ENCODE peak calls at places on chromosomes 3 and 15, in eight cellular contexts. W is CD8-positive, alpha-beta memory T cell; A is MM.1S; J is fibroblast of villous mesenchyme; Y is cardiac muscle cell; C is colonic mucosa; B is cardiac fibroblast; O is mammary epithelial cell. Z is an unnamed sample.

GRCh38 chr3:83523470-83524073 is 1435.2 kb upstream of the CADM2 start:
- DNase-seq in J (peak), C (no peak), O (peak), A (peak), Y (peak), B (peak), W (no peak), Z (no peak)

GRCh38 chr3:85360742-85361387 is 402.1 kb downstream of the CADM2 start:
- DNase-seq in B (peak), C (peak), W (no peak), Y (peak), J (peak), O (peak), A (peak), Z (no peak)

GRCh38 chr15:67080118-67080899 is 14.9 kb downstream of the SMAD3 start:
- DNase-seq in O (peak), A (peak), Y (peak), B (peak), J (peak), W (no peak), C (no peak), Z (no peak)

GRCh38 chr15:74424901-74425528 is 8.7 kb downstream of the SEMA7A start:
- DNase-seq in Y (no peak), W (no peak), C (no peak), B (no peak), A (no peak), J (no peak), O (no peak), Z (no peak)

GRCh38 chr3:53166781-53167291 is 5.8 kb downstream of the PRKCD start:
- DNase-seq in Y (peak), W (no peak), A (no peak), B (peak), C (no peak), J (peak), O (peak), Z (no peak)

GRCh38 chr3:9879830-9880549 is at the start of gene CIDEC:
- DNase-seq in B (no peak), J (peak), C (no peak), Y (no peak), A (no peak), W (no peak), O (no peak), Z (no peak)

GRCh38 chr15:31156808-31157207 is 55.3 kb upstream of the TRPM1 start:
- DNase-seq in A (no peak), C (no peak), B (no peak), Y (no peak), W (no peak), J (no peak), O (no peak), Z (no peak)

GRCh38 chr3:141393151-141394076 is 25.1 kb downstream of the ZBTB38 start:
- DNase-seq in B (peak), Y (peak), J (peak), C (peak), A (no peak), O (no peak), W (no peak), Z (no peak)

GRCh38 chr3:119829431-119829830 is 47.5 kb downstream of the NR1I2 start:
- DNase-seq in B (no peak), O (no peak), W (no peak), C (no peak), A (no peak), J (no peak), Y (no peak), Z (no peak)

GRCh38 chr15:45855907-45856579 is 221.2 kb downstream of the SQOR start:
- DNase-seq in J (no peak), C (no peak), O (peak), W (no peak), B (no peak), A (no peak), Y (no peak), Z (no peak)

GRCh38 chr15:36965561-36966342 is 134.6 kb downstream of the MEIS2 start:
- DNase-seq in O (no peak), Y (peak), A (no peak), C (no peak), B (peak), W (no peak), J (peak), Z (no peak)

GRCh38 chr3:52062499-52062898 is 6.1 kb upstream of the DUSP7 start:
- DNase-seq in J (peak), W (no peak), O (peak), B (peak), A (no peak), C (no peak), Y (peak), Z (peak)

GRCh38 chr3:194112120-194113106 is 23.5 kb upstream of the HES1 start:
- DNase-seq in W (no peak), A (no peak), B (no peak), Y (no peak), O (peak), C (peak), J (no peak), Z (peak)

GRCh38 chr3:128609294-128609693 is 41.3 kb downstream of the RPN1 start:
- DNase-seq in Y (no peak), A (no peak), C (no peak), O (no peak), J (no peak), B (no peak), W (no peak), Z (no peak)

GRCh38 chr15:63323798-63324651 is 46.6 kb downstream of the APH1B start:
- DNase-seq in Y (no peak), J (no peak), O (no peak), W (no peak), C (no peak), A (no peak), B (no peak), Z (no peak)

GRCh38 chr3:141940204-141940776 is 63.8 kb downstream of the ATP1B3 start:
- DNase-seq in W (no peak), J (peak), Y (peak), B (peak), O (peak), A (no peak), C (peak), Z (peak)

GRCh38 chr3:81443457-81443782 is 318.0 kb downstream of the GBE1 start:
- DNase-seq in O (no peak), A (no peak), Y (no peak), J (no peak), W (no peak), B (no peak), C (no peak), Z (no peak)

GRCh38 chr3:183266454-183266853 is 13.4 kb downstream of the B3GNT5 start:
- DNase-seq in Y (no peak), A (no peak), B (no peak), W (no peak), C (no peak), O (no peak), J (no peak), Z (no peak)

GRCh38 chr15:46502668-46503067 is 867.8 kb downstream of the SQOR start:
- DNase-seq in W (no peak), B (no peak), C (no peak), O (no peak), A (peak), Y (no peak), J (peak), Z (no peak)

GRCh38 chr3:12139111-12139511 is 19.6 kb downstream of the TIMP4 start:
- DNase-seq in C (no peak), W (no peak), Y (peak), J (peak), O (no peak), B (peak), A (no peak), Z (no peak)

GRCh38 chr3:128781164-128781563 is 55.2 kb downstream of the RAB7A start:
- DNase-seq in J (no peak), O (no peak), Y (no peak), A (no peak), B (no peak), W (no peak), C (no peak), Z (no peak)

GRCh38 chr15:28783873-28784272 is 64.6 kb downstream of the GOLGA6L7 start:
- DNase-seq in C (no peak), W (no peak), A (no peak), O (no peak), B (no peak), Y (no peak), J (no peak), Z (peak)

GRCh38 chr15:28105224-28105791 is 6.2 kb upstream of the OCA2 start:
- DNase-seq in O (no peak), J (no peak), A (no peak), C (no peak), Y (no peak), W (no peak), B (no peak), Z (peak)

GRCh38 chr3:32684029-32684799 is 774 bp upstream of the CNOT10 start:
- DNase-seq in C (no peak), O (no peak), B (peak), J (no peak), Y (no peak), A (peak), W (no peak), Z (no peak)

GRCh38 chr3:64627471-64628321 is 60.1 kb downstream of the ADAMTS9 start:
- DNase-seq in B (no peak), O (no peak), W (no peak), A (no peak), Y (no peak), J (peak), C (no peak), Z (no peak)

GRCh38 chr15:69568621-69569020 is 116.0 kb downstream of the RPLP1 start:
- DNase-seq in B (peak), O (peak), A (no peak), W (no peak), J (peak), C (no peak), Y (peak), Z (no peak)

GRCh38 chr3:14145236-14145635 is 20.4 kb downstream of the TMEM43 start:
- DNase-seq in B (peak), Y (peak), W (no peak), A (no peak), C (no peak), J (no peak), O (no peak), Z (no peak)

GRCh38 chr3:14144423-14145075 is 19.7 kb downstream of the TMEM43 start:
- DNase-seq in A (peak), Y (peak), B (peak), W (peak), O (peak), J (peak), C (peak), Z (no peak)

GRCh38 chr3:14143271-14143605 is 18.4 kb downstream of the TMEM43 start:
- DNase-seq in B (peak), C (no peak), W (no peak), A (no peak), Y (peak), J (peak), O (no peak), Z (no peak)

GRCh38 chr3:14142567-14143270 is 17.9 kb downstream of the TMEM43 start:
- DNase-seq in C (no peak), O (peak), W (peak), B (no peak), A (no peak), Y (no peak), J (no peak), Z (no peak)

GRCh38 chr3:14143826-14144225 is 19.0 kb downstream of the TMEM43 start:
- DNase-seq in J (peak), A (no peak), Y (peak), C (no peak), B (peak), O (peak), W (no peak), Z (no peak)
- H3K4me3 ChIP-seq in J (no peak), A (no peak), Y (no peak), C (no peak), B (no peak), O (no peak), W (peak), Z (no peak)

GRCh38 chr15:85333132-85333831 is 47.1 kb upstream of the AKAP13 start:
- DNase-seq in J (peak), A (no peak), C (no peak), O (no peak), B (peak), Y (peak), W (no peak), Z (no peak)

GRCh38 chr15:85334241-85334640 is 46.2 kb upstream of the AKAP13 start:
- DNase-seq in B (no peak), C (no peak), Y (no peak), J (no peak), O (no peak), A (no peak), W (no peak), Z (no peak)

GRCh38 chr15:85329561-85330421 is 50.6 kb upstream of the AKAP13 start:
- DNase-seq in O (no peak), J (peak), Y (peak), W (no peak), B (peak), C (peak), A (peak), Z (no peak)

GRCh38 chr15:85330941-85331588 is 49.3 kb upstream of the AKAP13 start:
- DNase-seq in O (peak), Y (peak), J (peak), A (peak), W (peak), C (peak), B (peak), Z (peak)

GRCh38 chr15:85331666-85332261 is 48.6 kb upstream of the AKAP13 start:
- DNase-seq in A (no peak), Y (no peak), O (no peak), B (no peak), C (no peak), J (no peak), W (no peak), Z (no peak)
- H3K4me3 ChIP-seq in A (peak), Y (no peak), O (no peak), B (no peak), C (no peak), J (no peak), W (peak), Z (no peak)

GRCh38 chr3:187974857-187975257 is 179.1 kb upstream of the LPP start:
- DNase-seq in Y (no peak), C (no peak), O (no peak), B (no peak), A (no peak), J (no peak), W (no peak), Z (no peak)
- H3K4me3 ChIP-seq in Y (no peak), C (no peak), O (no peak), B (no peak), A (no peak), J (no peak), W (peak), Z (no peak)

DNA sequence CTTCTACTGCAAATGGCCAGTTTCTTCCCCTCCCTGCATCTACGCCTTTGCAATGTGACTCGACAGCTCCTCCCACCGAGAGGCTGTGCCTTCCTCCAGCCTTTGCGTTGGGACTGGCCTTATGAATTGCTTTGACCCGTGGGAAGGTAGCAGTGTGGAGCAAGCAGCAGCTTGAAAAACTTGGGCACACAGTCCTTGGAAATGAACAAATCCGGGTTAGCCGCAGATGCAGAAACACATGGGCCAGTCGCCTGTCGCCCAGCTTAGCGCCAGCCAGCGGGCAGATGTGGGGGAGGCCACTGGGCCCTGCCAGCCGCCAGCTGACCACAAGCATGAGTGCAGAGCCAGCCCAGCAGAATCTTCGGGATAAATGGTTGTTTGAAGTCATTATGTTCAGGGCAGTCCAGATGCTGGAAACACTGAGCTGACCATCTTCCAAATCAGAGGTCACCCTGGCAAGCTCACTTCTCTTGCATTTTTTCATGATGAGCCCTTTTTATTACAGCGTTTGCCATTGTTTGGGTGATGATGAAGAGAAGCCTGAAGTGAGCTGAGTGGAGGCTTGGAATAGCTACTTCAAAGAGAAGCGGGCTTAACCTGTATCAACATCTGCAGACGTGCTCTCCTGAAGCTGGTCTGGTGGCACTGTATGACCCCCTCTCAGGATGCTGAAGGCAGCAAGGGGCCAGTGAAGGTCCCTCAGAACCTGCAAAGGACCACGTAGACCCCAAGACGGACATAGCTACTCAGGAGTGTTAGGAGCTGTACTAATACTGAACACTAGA is 9.8 kb downstream of the SELENOS start:
- DNase-seq in J (peak), B (peak), W (no peak), A (no peak), O (peak), Y (peak), C (peak), Z (no peak)
- H3K4me3 ChIP-seq in J (no peak), B (no peak), W (no peak), A (no peak), O (no peak), Y (no peak), C (no peak), Z (no peak)

DNA sequence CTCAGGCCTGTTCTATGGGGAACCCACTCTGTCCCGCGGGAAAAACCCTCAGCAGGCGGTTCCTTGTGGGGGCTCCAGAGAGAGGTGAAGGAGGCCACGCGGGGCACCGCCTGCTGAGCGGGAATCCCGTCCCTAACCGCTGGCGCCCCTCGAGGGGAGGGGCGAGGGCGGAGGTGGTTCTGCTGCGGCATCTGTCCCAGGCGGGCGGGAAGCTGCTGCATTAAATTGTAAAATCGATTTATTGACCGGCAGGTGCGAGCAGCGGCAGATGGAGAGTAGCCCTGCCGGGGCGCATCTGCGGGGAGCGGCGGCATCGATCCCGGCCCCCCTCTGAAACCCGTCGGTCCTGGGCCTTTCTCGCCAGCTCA is 3.7 kb upstream of the DLL4 start:
- DNase-seq in Y (no peak), O (no peak), B (no peak), A (no peak), C (peak), W (no peak), J (no peak), Z (no peak)
- H3K4me3 ChIP-seq in Y (peak), O (no peak), B (no peak), A (no peak), C (peak), W (no peak), J (no peak), Z (no peak)

DNA sequence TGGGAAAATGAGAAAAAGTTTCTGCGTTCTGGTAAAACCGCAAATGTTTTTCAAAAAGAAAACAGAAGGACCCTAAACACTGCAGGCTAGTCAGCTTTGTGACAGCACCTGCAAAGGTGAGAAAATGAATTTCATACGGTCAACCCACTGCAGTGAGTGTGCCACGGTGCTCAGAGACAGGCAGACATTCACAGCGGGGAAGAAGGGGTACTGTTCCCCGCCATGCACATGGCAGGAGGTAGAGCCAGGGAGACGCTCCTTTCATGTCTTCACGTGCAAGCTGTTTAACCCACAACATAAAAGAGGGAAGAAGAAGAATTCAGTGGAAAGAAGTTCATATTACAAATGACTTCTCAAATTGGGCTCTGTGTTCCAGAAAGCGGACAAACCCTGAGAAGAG is 109.5 kb downstream of the SEC22A start:
- DNase-seq in O (no peak), Y (no peak), W (no peak), C (no peak), J (no peak), B (no peak), A (peak), Z (no peak)
- H3K4me3 ChIP-seq in O (no peak), Y (no peak), W (no peak), C (no peak), J (no peak), B (no peak), A (no peak), Z (no peak)

GRCh38 chr3:160052385-160053047 is 63.9 kb downstream of the IL12A start:
- DNase-seq in J (peak), Y (peak), W (no peak), C (no peak), B (peak), O (no peak), A (no peak), Z (no peak)

GRCh38 chr3:160049570-160049969 is 60.9 kb downstream of the IL12A start:
- DNase-seq in C (no peak), B (no peak), Y (no peak), A (no peak), W (no peak), O (no peak), J (no peak), Z (no peak)

GRCh38 chr3:160055659-160056058 is 67.0 kb downstream of the IL12A start:
- DNase-seq in Y (no peak), C (no peak), B (no peak), O (no peak), J (no peak), W (no peak), A (no peak), Z (no peak)

GRCh38 chr3:160050019-160050418 is 61.4 kb downstream of the IL12A start:
- DNase-seq in C (no peak), A (no peak), O (no peak), B (no peak), Y (no peak), J (peak), W (no peak), Z (no peak)

GRCh38 chr3:160053048-160053391 is 64.4 kb downstream of the IL12A start:
- DNase-seq in O (no peak), B (no peak), W (no peak), A (no peak), C (no peak), J (no peak), Y (no peak), Z (no peak)
- H3K4me3 ChIP-seq in O (no peak), B (no peak), W (no peak), A (no peak), C (no peak), J (peak), Y (no peak), Z (no peak)

GRCh38 chr3:99915911-99916310 is 98.2 kb downstream of the CMSS1 start:
- DNase-seq in C (no peak), J (no peak), B (no peak), W (no peak), A (no peak), O (no peak), Y (no peak), Z (no peak)
- H3K4me3 ChIP-seq in C (no peak), J (no peak), B (no peak), W (no peak), A (no peak), O (no peak), Y (no peak), Z (no peak)

GRCh38 chr3:36769926-36770325 is 5.6 kb upstream of the DCLK3 start:
- DNase-seq in B (no peak), W (no peak), C (no peak), J (no peak), Y (no peak), O (no peak), A (no peak), Z (no peak)

GRCh38 chr3:36765104-36765503 is 751 bp upstream of the DCLK3 start:
- DNase-seq in A (no peak), C (no peak), B (no peak), O (no peak), Y (no peak), W (no peak), J (no peak), Z (no peak)

GRCh38 chr3:36763850-36764703 is at the start of gene DCLK3:
- DNase-seq in W (no peak), A (no peak), C (no peak), O (no peak), J (no peak), B (no peak), Y (peak), Z (no peak)

GRCh38 chr3:36763111-36763849 is 1.1 kb downstream of the DCLK3 start:
- DNase-seq in Y (no peak), C (no peak), B (no peak), A (no peak), W (no peak), O (no peak), J (no peak), Z (no peak)

DNA sequence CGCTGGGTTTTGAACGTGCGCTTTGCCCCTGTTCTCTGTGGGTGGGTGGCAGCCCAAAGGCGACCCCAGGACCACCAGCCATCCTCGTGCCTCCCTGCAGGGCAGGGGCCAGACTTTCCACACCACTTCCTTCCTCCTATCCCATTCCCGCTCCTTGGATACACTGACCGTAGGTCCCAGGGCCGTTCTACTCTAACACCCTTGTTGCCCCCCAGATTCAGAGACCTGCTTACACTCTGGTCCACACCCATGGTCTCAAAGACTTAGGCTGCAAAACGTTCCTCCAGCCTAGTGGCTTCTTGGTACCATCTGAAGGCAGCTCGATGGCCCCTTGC is 318 bp upstream of the DCLK3 start:
- DNase-seq in Y (no peak), A (no peak), W (no peak), O (no peak), C (no peak), B (no peak), J (no peak), Z (no peak)
- H3K4me3 ChIP-seq in Y (peak), A (no peak), W (no peak), O (no peak), C (no peak), B (no peak), J (no peak), Z (no peak)

Z was measured in RWPE2.